ENCODE peak calls at places on chromosomes 16 and 17, in four cellular contexts. H is C1 segment of cervical spinal cord, D is fibroblast of pulmonary artery, E is AG08395. B is an unnamed sample.

GRCh38 chr17:35244345-35245195 is 1.7 kb downstream of the SLFN5 start:
- DNase-seq in H (no peak), D (peak), E (peak), B (peak)

GRCh38 chr17:67942810-67943209 is 53.5 kb downstream of the C17orf58 start:
- DNase-seq in H (no peak), D (peak), E (no peak), B (peak)

GRCh38 chr17:78026381-78026780 is 67.9 kb downstream of the TNRC6C start:
- DNase-seq in H (no peak), D (no peak), E (no peak), B (no peak)

GRCh38 chr17:7716901-7717755 is at the start of gene DNAH2:
- DNase-seq in H (peak), D (peak), E (peak), B (peak)

GRCh38 chr16:67150058-67150832 is 553 bp downstream of the B3GNT9 start:
- DNase-seq in H (no peak), D (peak), E (peak), B (peak)

GRCh38 chr16:21997693-21998480 is 3.0 kb downstream of the PDZD9 start:
- DNase-seq in H (no peak), D (peak), E (no peak), B (no peak)

GRCh38 chr16:65919116-65919515 is 447.4 kb upstream of the CDH5 start:
- DNase-seq in H (no peak), D (no peak), E (no peak), B (no peak)

GRCh38 chr17:35448214-35448898 is at the start of gene SLFN13:
- DNase-seq in H (no peak), D (peak), E (peak), B (peak)

GRCh38 chr17:78924481-78925151 is 571 bp downstream of the TIMP2 start:
- DNase-seq in H (no peak), D (no peak), E (peak), B (peak)

GRCh38 chr17:66906321-66907278 is 57.9 kb upstream of the CACNG4 start:
- DNase-seq in H (peak), D (peak), E (peak), B (peak)

GRCh38 chr16:87951550-87952538 is 610 bp downstream of the BANP start:
- DNase-seq in H (no peak), D (no peak), E (no peak), B (no peak)

GRCh38 chr16:2275476-2276450 is 7.8 kb upstream of the RNPS1 start:
- DNase-seq in H (no peak), D (no peak), E (no peak), B (no peak)

GRCh38 chr16:85385463-85386331 is 227.4 kb upstream of the GSE1 start:
- DNase-seq in H (no peak), D (no peak), E (no peak), B (no peak)

GRCh38 chr17:59372138-59372751 is 40.8 kb downstream of the YPEL2 start:
- DNase-seq in H (peak), D (peak), E (peak), B (no peak)

GRCh38 chr17:36881323-36881722 is 56.0 kb upstream of the LHX1 start:
- DNase-seq in H (no peak), D (no peak), E (no peak), B (no peak)

GRCh38 chr16:87808108-87808507 is 42.3 kb upstream of the KLHDC4 start:
- DNase-seq in H (no peak), D (no peak), E (no peak), B (no peak)

B was measured in EL.